ENCODE peak calls at places on chromosomes 4 and X, in five cellular contexts. O is neural progenitor cell, E is A549, T is AG09319, N is glutamatergic neuron. P is an unnamed sample.
A peak's percentile ranks its signal among the peaks of the same experiment; 100 is the strongest.

GRCh38 chr4:13196721-13197120 is 287.4 kb downstream of the RAB28 start:
- DNase-seq in O (no peak), E (no peak), T (no peak), N (no peak), P (no peak)

GRCh38 chrX:48665991-48666390 is 17.6 kb upstream of the WAS start:
- DNase-seq in O (no peak), E (no peak), T (no peak), N (no peak), P (no peak)

GRCh38 chr4:140346136-140346535 is 27.3 kb upstream of the SCOC start:
- DNase-seq in O (no peak), E (no peak), T (no peak), N (no peak), P (no peak)

GRCh38 chr4:103075435-103075893 is 1.1 kb downstream of the SLC9B2 start:
- DNase-seq in O (no peak), E (no peak), T (no peak), N (no peak), P (peak; percentile 17)

GRCh38 chrX:129721414-129721813 is 17.4 kb upstream of the XPNPEP2 start:
- DNase-seq in O (no peak), E (no peak), T (no peak), N (no peak), P (no peak)

GRCh38 chr4:153345011-153345981 is 808 bp downstream of the MND1 start:
- DNase-seq in O (peak; percentile 79), E (peak; percentile 17), T (peak; percentile 32), N (peak; percentile 25), P (peak; percentile 56)

GRCh38 chrX:47540754-47541538 is 20.1 kb upstream of the ARAF start:
- DNase-seq in O (peak; percentile 84), E (peak; percentile 90), T (peak; percentile 73), N (peak; percentile 46), P (no peak)

GRCh38 chrX:2638279-2638678 is 52.8 kb upstream of the CD99 start:
- DNase-seq in O (no peak), E (no peak), T (no peak), N (no peak), P (no peak)

GRCh38 chrX:8704184-8704583 is 27.8 kb downstream of the ANOS1 start:
- DNase-seq in O (no peak), E (no peak), T (no peak), N (no peak), P (no peak)

GRCh38 chrX:136273986-136274385 is 22.8 kb upstream of the MAP7D3 start:
- DNase-seq in O (no peak), E (no peak), T (no peak), N (no peak), P (no peak)

GRCh38 chrX:55135171-55135570 is 46.4 kb downstream of the PAGE2 start:
- DNase-seq in O (peak; percentile 18), E (peak; percentile 7), T (no peak), N (peak; percentile 33), P (no peak)

GRCh38 chrX:45517090-45517973 is 316.7 kb upstream of the DIPK2B start:
- DNase-seq in O (no peak), E (no peak), T (no peak), N (no peak), P (no peak)

GRCh38 chrX:111382277-111382676 is 29.7 kb downstream of the DCX start:
- DNase-seq in O (no peak), E (no peak), T (no peak), N (no peak), P (no peak)

GRCh38 chrX:131217878-131218486 is 71.1 kb downstream of the IGSF1 start:
- DNase-seq in O (no peak), E (no peak), T (no peak), N (no peak), P (no peak)

GRCh38 chrX:50691820-50692219 is 122.2 kb downstream of the SHROOM4 start:
- DNase-seq in O (peak; percentile 67), E (peak; percentile 18), T (no peak), N (no peak), P (peak; percentile 54)

GRCh38 chr4:67934628-67935027 is 28.7 kb downstream of the TMPRSS11A start:
- DNase-seq in O (peak; percentile 14), E (no peak), T (no peak), N (no peak), P (no peak)

GRCh38 chr4:40507977-40508376 is 121.7 kb downstream of the RBM47 start:
- DNase-seq in O (no peak), E (no peak), T (no peak), N (no peak), P (no peak)

GRCh38 chr4:75844151-75844662 is 58.0 kb downstream of the PPEF2 start:
- DNase-seq in O (no peak), E (peak; percentile 29), T (peak; percentile 70), N (no peak), P (no peak)

GRCh38 chr4:19850909-19851308 is 400.8 kb upstream of the SLIT2 start:
- DNase-seq in O (no peak), E (no peak), T (no peak), N (no peak), P (no peak)

GRCh38 chr4:169640261-169640880 is 20.0 kb downstream of the CLCN3 start:
- DNase-seq in O (no peak), E (no peak), T (peak; percentile 57), N (no peak), P (no peak)

GRCh38 chr4:53622739-53623151 is 31.5 kb upstream of the LNX1 start:
- DNase-seq in O (no peak), E (no peak), T (peak; percentile 74), N (no peak), P (no peak)

GRCh38 chr4:42809419-42810084 is 83.0 kb upstream of the GRXCR1 start:
- DNase-seq in O (no peak), E (no peak), T (no peak), N (no peak), P (no peak)

GRCh38 chrX:29225670-29226069 is 638.4 kb downstream of the IL1RAPL1 start:
- DNase-seq in O (no peak), E (no peak), T (no peak), N (no peak), P (no peak)

GRCh38 chr4:8267077-8267476 is 2.5 kb upstream of the HTRA3 start:
- DNase-seq in O (peak; percentile 71), E (peak; percentile 70), T (no peak), N (peak; percentile 76), P (peak; percentile 68)

GRCh38 chr4:87065016-87065415 is 130.2 kb downstream of the AFF1 start:
- DNase-seq in O (no peak), E (no peak), T (no peak), N (no peak), P (no peak)

GRCh38 chr4:82373816-82374740 is at the start of gene HNRNPD:
- DNase-seq in O (peak; percentile 99), E (peak; percentile 78), T (peak; percentile 99), N (peak; percentile 99), P (peak; percentile 98)
- TF ChIP-seq CTCF in O (peak; percentile 2), E (no peak), T (no peak), N (no peak), P (no peak)

GRCh38 chr4:104532677-104533076 is 38.0 kb upstream of the CXXC4 start:
- DNase-seq in O (no peak), E (no peak), T (no peak), N (no peak), P (no peak)

DNA sequence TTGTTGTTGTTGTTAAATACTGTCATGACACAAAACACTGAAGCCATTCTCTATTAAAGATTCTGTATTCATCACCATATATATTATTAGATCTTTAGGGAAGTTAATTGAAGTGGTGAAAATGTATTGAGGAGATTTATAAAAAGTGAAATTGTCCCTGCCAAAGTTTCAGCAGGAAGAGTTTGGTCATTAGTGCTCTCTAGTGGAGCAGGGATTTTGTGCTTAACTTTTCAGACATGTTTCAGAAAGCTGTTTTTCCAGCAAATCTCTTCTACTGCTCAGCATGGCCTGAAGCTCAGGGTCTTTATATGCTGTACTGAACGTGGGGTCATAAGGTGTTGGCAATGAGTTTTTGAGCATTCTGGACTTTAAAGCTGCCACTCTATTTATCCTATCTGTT is 36.7 kb upstream of the CXXC4 start:
- DNase-seq in O (no peak), E (no peak), T (no peak), N (no peak), P (no peak)
- TF ChIP-seq CTCF in O (peak; percentile 16), E (no peak), T (no peak), N (no peak), P (peak; percentile 30)

DNA sequence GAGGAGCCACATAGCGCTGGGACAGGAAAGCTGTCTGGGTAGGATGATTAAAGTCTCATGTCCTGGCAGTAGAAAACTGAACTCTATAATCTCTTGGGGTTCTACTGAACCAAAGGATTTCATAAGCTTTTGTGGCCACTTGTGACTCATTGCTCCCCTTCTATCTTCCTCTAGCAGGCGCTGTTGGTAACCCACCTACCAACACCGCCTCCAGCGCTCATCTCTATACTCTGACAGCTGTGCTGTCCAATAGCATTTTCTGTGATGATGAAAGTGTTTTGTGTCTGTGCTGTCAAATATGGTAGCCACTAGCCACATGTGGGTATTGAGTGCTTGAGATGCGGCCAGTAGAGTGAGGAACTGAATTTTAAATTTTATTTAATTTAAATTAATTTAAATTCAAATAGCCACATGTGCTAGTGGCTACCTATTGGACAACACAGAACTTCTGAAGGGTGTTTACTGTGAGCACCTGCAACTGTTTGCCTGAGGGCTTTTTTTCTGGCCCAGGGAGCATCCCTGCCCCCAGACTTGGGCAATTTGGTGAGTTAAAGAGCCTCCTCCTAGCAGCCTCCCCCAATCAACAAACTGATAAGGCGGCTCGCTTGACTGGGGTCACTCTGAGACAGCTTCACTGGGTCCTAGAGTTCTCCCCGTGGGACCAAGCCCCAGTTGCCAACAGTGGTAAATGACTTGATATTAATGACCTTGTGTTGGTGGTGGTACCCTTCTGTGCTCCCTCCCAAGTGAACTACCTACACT is 169.2 kb upstream of the ATP6AP2 start:
- DNase-seq in O (no peak), E (no peak), T (no peak), N (no peak), P (no peak)
- TF ChIP-seq CTCF in O (peak; percentile 28), E (no peak), T (no peak), N (no peak), P (no peak)

GRCh38 chr4:41619161-41619560 is 81.2 kb downstream of the LIMCH1 start:
- DNase-seq in O (peak; percentile 67), E (no peak), T (no peak), N (no peak), P (no peak)
- TF ChIP-seq CTCF in O (peak; percentile 11), E (no peak), T (no peak), N (no peak), P (no peak)

P was measured in GM13977.